ENCODE peak calls at places on chromosome 4, in six cellular contexts. J is ascending aorta, K is tibial artery, L is body of pancreas, O is ovary, Z is SK-N-SH. T is an unnamed sample.

GRCh38 chr4:74948279-74948678 is 15.4 kb downstream of the PARM1 start:
- DNase-seq in O (no peak), Z (no peak), J (no peak), K (no peak), L (no peak), T (no peak)

GRCh38 chr4:70632028-70632427 is 3.5 kb downstream of the ENAM start:
- DNase-seq in O (no peak), K (no peak), J (no peak), L (no peak), Z (no peak), T (peak)

GRCh38 chr4:85812776-85813175 is 337.8 kb downstream of the ARHGAP24 start:
- DNase-seq in J (no peak), Z (no peak), K (no peak), L (no peak), O (no peak), T (no peak)

GRCh38 chr4:10089346-10089745 is 27.3 kb downstream of the WDR1 start:
- DNase-seq in J (no peak), K (no peak), O (no peak), Z (no peak), L (peak), T (no peak)

GRCh38 chr4:113534698-113535097 is 226.8 kb downstream of the CAMK2D start:
- DNase-seq in O (no peak), L (no peak), Z (no peak), K (no peak), J (no peak), T (no peak)

GRCh38 chr4:11336435-11336834 is 92.3 kb downstream of the HS3ST1 start:
- DNase-seq in J (no peak), O (no peak), Z (no peak), K (no peak), L (no peak), T (no peak)

GRCh38 chr4:168877779-168878491 is 132.1 kb downstream of the CBR4 start:
- DNase-seq in L (peak), J (no peak), O (no peak), Z (peak), K (peak), T (no peak)

GRCh38 chr4:102687373-102687981 is 73.3 kb downstream of the MANBA start:
- DNase-seq in Z (no peak), J (no peak), K (no peak), L (no peak), O (no peak), T (peak)

GRCh38 chr4:168803727-168804126 is 206.3 kb downstream of the CBR4 start:
- DNase-seq in Z (no peak), J (no peak), L (no peak), K (no peak), O (no peak), T (peak)

GRCh38 chr4:26958925-26959653 is 98.4 kb downstream of the STIM2 start:
- DNase-seq in O (no peak), K (no peak), Z (no peak), J (no peak), L (no peak), T (no peak)

GRCh38 chr4:78168029-78168428 is 110.9 kb downstream of the FRAS1 start:
- DNase-seq in Z (no peak), J (no peak), L (no peak), K (no peak), O (no peak), T (no peak)

GRCh38 chr4:113336556-113336955 is 287.1 kb downstream of the ANK2 start:
- DNase-seq in L (no peak), J (no peak), Z (no peak), K (no peak), O (no peak), T (no peak)

GRCh38 chr4:166324321-166324720 is 451.3 kb downstream of the TLL1 start:
- DNase-seq in L (peak), Z (peak), O (no peak), K (no peak), J (no peak), T (no peak)

GRCh38 chr4:8747467-8747841 is 124.2 kb downstream of the HMX1 start:
- DNase-seq in K (peak), J (no peak), L (peak), O (no peak), Z (no peak), T (no peak)

GRCh38 chr4:16916719-16917337 is 18.4 kb upstream of the LDB2 start:
- DNase-seq in J (no peak), L (peak), O (no peak), K (no peak), Z (peak), T (no peak)

GRCh38 chr4:111066001-111066400 is 443.1 kb upstream of the PITX2 start:
- DNase-seq in Z (no peak), J (no peak), K (no peak), O (no peak), L (no peak), T (no peak)

GRCh38 chr4:1171306-1172227 is 816 bp downstream of the SPON2 start:
- DNase-seq in L (peak), J (no peak), Z (peak), O (peak), K (peak), T (no peak)

GRCh38 chr4:80097395-80098177 is 24.6 kb upstream of the ANTXR2 start:
- DNase-seq in K (peak), Z (peak), L (no peak), O (peak), J (no peak), T (peak)

GRCh38 chr4:104447346-104447745 is 47.3 kb downstream of the CXXC4 start:
- DNase-seq in Z (no peak), O (no peak), L (no peak), K (no peak), J (no peak), T (no peak)

GRCh38 chr4:25397305-25397704 is 20.2 kb downstream of the ANAPC4 start:
- DNase-seq in O (no peak), L (no peak), J (no peak), K (no peak), Z (no peak), T (no peak)

GRCh38 chr4:8033067-8033755 is 93.5 kb upstream of the AFAP1 start:
- DNase-seq in J (no peak), L (no peak), O (no peak), K (no peak), Z (no peak), T (no peak)

GRCh38 chr4:31051151-31051550 is 331.0 kb downstream of the PCDH7 start:
- DNase-seq in Z (no peak), K (no peak), J (no peak), O (no peak), L (no peak), T (no peak)

GRCh38 chr4:77072195-77072753 is 3.5 kb downstream of the CCNI start:
- DNase-seq in L (peak), K (no peak), O (no peak), Z (no peak), J (no peak), T (no peak)

GRCh38 chr4:4245172-4245571 is 2.9 kb downstream of the TMEM128 start:
- DNase-seq in O (no peak), J (no peak), Z (no peak), L (no peak), K (no peak), T (no peak)

GRCh38 chr4:172648471-172648870 is 520.1 kb upstream of the GALNT7 start:
- DNase-seq in J (no peak), Z (no peak), K (no peak), O (no peak), L (no peak), T (no peak)

DNA sequence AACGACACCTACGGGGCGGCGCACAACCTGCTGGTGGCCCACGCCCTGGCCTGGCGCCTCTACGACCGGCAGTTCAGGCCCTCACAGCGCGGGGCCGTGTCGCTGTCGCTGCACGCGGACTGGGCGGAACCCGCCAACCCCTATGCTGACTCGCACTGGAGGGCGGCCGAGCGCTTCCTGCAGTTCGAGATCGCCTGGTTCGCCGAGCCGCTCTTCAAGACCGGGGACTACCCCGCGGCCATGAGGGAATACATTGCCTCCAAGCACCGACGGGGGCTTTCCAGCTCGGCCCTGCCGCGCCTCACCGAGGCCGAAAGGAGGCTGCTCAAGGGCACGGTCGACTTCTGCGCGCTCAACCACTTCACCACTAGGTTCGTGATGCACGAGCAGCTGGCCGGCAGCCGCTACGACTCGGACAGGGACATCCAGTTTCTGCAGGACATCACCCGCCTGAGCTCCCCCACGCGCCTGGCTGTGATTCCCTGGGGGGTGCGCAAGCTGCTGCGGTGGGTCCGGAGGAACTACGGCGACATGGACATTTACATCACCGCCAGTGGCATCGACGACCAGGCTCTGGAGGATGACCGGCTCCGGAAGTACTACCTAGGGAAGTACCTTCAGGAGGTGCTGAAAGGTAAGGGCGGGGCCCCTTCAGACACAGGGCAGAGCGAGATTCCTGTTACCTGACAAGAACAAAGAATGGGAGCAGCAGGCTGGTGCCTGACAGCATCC is 11.7 kb downstream of the RPL9 start:
- DNase-seq in Z (no peak), J (no peak), K (peak), L (peak), O (peak), T (peak)
- TF ChIP-seq CTCF in Z (no peak), J (no peak), K (no peak), L (peak), O (no peak), T (peak)

GRCh38 chr4:129346760-129347159 is 250.8 kb downstream of the C4orf33 start:
- DNase-seq in K (no peak), O (no peak), Z (no peak), J (no peak), L (no peak), T (no peak)

GRCh38 chr4:129345680-129346079 is 249.7 kb downstream of the C4orf33 start:
- DNase-seq in K (no peak), Z (no peak), O (no peak), J (no peak), L (no peak), T (no peak)

GRCh38 chr4:129342820-129343219 is 246.9 kb downstream of the C4orf33 start:
- DNase-seq in Z (no peak), O (no peak), K (no peak), J (no peak), L (no peak), T (peak)

DNA sequence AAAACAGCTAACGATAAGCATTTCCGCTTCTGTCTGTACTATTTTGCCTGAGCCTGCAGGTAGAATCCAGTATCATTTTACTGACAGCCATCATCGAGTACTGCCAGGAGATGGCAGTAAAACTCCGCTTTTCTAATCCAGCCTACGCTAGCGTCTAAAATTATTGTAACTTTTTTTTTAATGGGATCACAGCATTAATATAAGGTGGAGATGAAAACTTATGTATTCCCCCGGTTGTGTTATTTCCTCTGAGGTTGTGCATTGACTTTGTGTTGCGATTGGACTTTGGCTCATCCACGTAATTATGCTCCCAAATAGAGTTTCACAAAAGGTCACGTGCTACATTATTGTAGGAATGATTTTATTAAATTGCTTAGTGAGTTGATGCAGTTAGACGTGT is 248.1 kb downstream of the C4orf33 start:
- DNase-seq in L (peak), K (no peak), J (no peak), O (no peak), Z (peak), T (no peak)
- H3K4me3 ChIP-seq in L (no peak), K (no peak), J (no peak), O (no peak), Z (no peak), T (no peak)

GRCh38 chr4:82721819-82722423 is 76.7 kb downstream of the SCD5 start:
- DNase-seq in L (peak), O (no peak), Z (peak), K (no peak), J (no peak), T (no peak)
- TF ChIP-seq CTCF in L (peak), O (peak), Z (peak), K (no peak), J (peak), T (peak)

GRCh38 chr4:53905935-53906377 is 158.4 kb downstream of the CHIC2 start:
- DNase-seq in Z (peak), J (no peak), K (no peak), L (peak), O (peak), T (peak)
- H3K4me3 ChIP-seq in Z (peak), J (peak), K (peak), L (no peak), O (peak), T (peak)

GRCh38 chr4:47939456-47939855 is 25.1 kb upstream of the NFXL1 start:
- DNase-seq in L (no peak), J (no peak), Z (no peak), O (no peak), K (no peak), T (no peak)

GRCh38 chr4:47929682-47930201 is 15.4 kb upstream of the NFXL1 start:
- DNase-seq in L (no peak), O (no peak), J (no peak), K (no peak), Z (no peak), T (no peak)

GRCh38 chr4:47936336-47936735 is 22.0 kb upstream of the NFXL1 start:
- DNase-seq in Z (no peak), O (no peak), K (no peak), J (no peak), L (no peak), T (no peak)

GRCh38 chr4:47930971-47931804 is 16.8 kb upstream of the NFXL1 start:
- DNase-seq in Z (peak), K (no peak), L (peak), O (no peak), J (no peak), T (peak)

GRCh38 chr4:47933798-47934197 is 19.4 kb upstream of the NFXL1 start:
- DNase-seq in O (no peak), L (no peak), K (no peak), Z (peak), J (no peak), T (no peak)
- TF ChIP-seq CTCF in O (peak), L (peak), K (peak), Z (peak), J (peak), T (peak)

GRCh38 chr4:109611045-109611616 is 51.1 kb downstream of the MCUB start:
- DNase-seq in K (no peak), Z (no peak), O (no peak), L (no peak), J (no peak), T (no peak)
- H3K4me3 ChIP-seq in K (no peak), Z (no peak), O (no peak), L (no peak), J (no peak), T (no peak)

GRCh38 chr4:121381148-121381462 is 287 bp upstream of the QRFPR start:
- DNase-seq in O (no peak), Z (no peak), L (no peak), K (no peak), J (no peak), T (no peak)
- TF ChIP-seq CTCF in O (no peak), Z (no peak), L (no peak), K (no peak), J (no peak), T (no peak)

GRCh38 chr4:6932475-6932874 is 22.8 kb downstream of the TBC1D14 start:
- DNase-seq in O (no peak), L (no peak), K (no peak), Z (no peak), J (no peak), T (no peak)

GRCh38 chr4:6929735-6930464 is 20.3 kb downstream of the TBC1D14 start:
- DNase-seq in K (no peak), L (no peak), J (no peak), Z (no peak), O (no peak), T (no peak)

GRCh38 chr4:6935961-6936360 is 26.3 kb downstream of the TBC1D14 start:
- DNase-seq in J (no peak), L (no peak), Z (no peak), O (no peak), K (no peak), T (no peak)

GRCh38 chr4:6933691-6934430 is 24.2 kb downstream of the TBC1D14 start:
- DNase-seq in K (no peak), J (no peak), O (no peak), Z (no peak), L (no peak), T (no peak)

GRCh38 chr4:6932918-6933317 is 23.3 kb downstream of the TBC1D14 start:
- DNase-seq in L (no peak), K (no peak), J (no peak), Z (no peak), O (no peak), T (no peak)
- H3K4me3 ChIP-seq in L (no peak), K (no peak), J (no peak), Z (no peak), O (no peak), T (no peak)

GRCh38 chr4:109214622-109215350 is 87.7 kb downstream of the COL25A1 start:
- DNase-seq in J (no peak), K (no peak), O (no peak), Z (no peak), L (no peak), T (no peak)
- TF ChIP-seq CTCF in J (no peak), K (no peak), O (no peak), Z (no peak), L (no peak), T (no peak)

GRCh38 chr4:3199661-3200422 is 49.1 kb upstream of the MSANTD1 start:
- DNase-seq in L (no peak), J (no peak), K (peak), Z (no peak), O (no peak), T (no peak)

GRCh38 chr4:3193531-3194203 is 55.3 kb upstream of the MSANTD1 start:
- DNase-seq in Z (peak), L (no peak), O (no peak), J (no peak), K (no peak), T (peak)

GRCh38 chr4:3198906-3199305 is 50.1 kb upstream of the MSANTD1 start:
- DNase-seq in J (no peak), L (no peak), K (peak), Z (no peak), O (no peak), T (no peak)

GRCh38 chr4:3197366-3198105 is 51.4 kb upstream of the MSANTD1 start:
- DNase-seq in J (no peak), L (no peak), Z (no peak), O (no peak), K (no peak), T (no peak)

DNA sequence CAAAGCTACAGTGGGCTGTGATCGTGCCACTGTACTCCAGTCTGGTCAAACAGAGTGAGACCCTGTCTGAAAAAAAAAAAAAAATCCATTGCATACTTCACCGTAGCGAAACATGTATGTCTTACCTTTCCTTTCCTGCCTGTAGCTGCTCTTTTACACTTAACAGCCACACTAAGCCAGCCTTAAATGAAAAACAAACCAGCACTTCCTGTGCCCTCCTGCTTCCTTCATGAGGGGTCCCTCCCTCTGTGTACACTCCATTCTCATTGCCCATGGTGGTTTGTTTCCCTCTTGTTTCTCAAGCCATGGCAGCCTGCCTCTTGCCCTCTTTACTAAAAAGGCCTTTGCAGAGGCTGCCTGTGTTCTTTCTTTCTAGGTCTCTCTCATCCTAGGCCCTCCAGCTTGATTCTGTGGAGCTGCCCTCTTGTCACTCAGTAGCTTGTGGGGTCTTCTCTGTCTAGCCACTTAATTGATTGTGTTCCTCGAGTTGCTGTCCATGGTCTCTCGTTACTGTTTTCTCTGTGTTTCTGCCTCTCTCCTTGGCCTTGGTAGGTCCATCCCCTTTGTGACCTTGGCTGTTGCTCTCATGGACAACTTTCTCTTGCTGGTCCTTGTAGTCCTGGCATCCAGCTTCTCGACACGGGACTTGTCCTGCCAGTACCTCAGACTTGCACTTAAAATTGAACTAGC is 52.1 kb upstream of the MSANTD1 start:
- DNase-seq in O (no peak), L (no peak), Z (no peak), K (no peak), J (no peak), T (no peak)
- H3K4me3 ChIP-seq in O (no peak), L (no peak), Z (no peak), K (no peak), J (no peak), T (no peak)

T was measured in astrocyte of the cerebellum.